ENCODE peak calls at places on chromosomes 13 and 19, in six cellular contexts. B, I, P, J, Q and C are unnamed samples.

GRCh38 chr19:13583114-13583513 is 76.8 kb upstream of the CACNA1A start:
- DNase-seq in I (no peak), Q (no peak), P (no peak), B (no peak), J (no peak), C (no peak)

GRCh38 chr13:93686399-93686798 is 459.8 kb downstream of the GPC6 start:
- DNase-seq in B (no peak), I (no peak), Q (no peak), P (no peak), J (no peak), C (no peak)

GRCh38 chr13:109985871-109986270 is 199.5 kb upstream of the IRS2 start:
- DNase-seq in P (no peak), I (no peak), B (no peak), J (no peak), Q (no peak), C (no peak)

GRCh38 chr13:30159446-30159839 is 147.9 kb downstream of the KATNAL1 start:
- DNase-seq in Q (no peak), B (no peak), P (no peak), I (peak; percentile 33), J (no peak), C (no peak)

GRCh38 chr13:110824901-110825300 is 90.0 kb downstream of the ANKRD10 start:
- DNase-seq in B (no peak), Q (no peak), I (no peak), J (no peak), P (no peak), C (no peak)

GRCh38 chr19:48975947-48976847 is 11.1 kb downstream of the FTL start:
- DNase-seq in B (no peak), Q (peak; percentile 58), J (no peak), I (no peak), P (no peak), C (no peak)

GRCh38 chr13:26255717-26256277 is 1.9 kb downstream of the CDK8 start:
- DNase-seq in J (no peak), I (no peak), Q (no peak), B (no peak), P (peak; percentile 1), C (no peak)

GRCh38 chr13:94329754-94330551 is 149.5 kb downstream of the DCT start:
- DNase-seq in P (peak; percentile 48), B (no peak), I (peak; percentile 73), Q (no peak), J (no peak), C (no peak)

GRCh38 chr19:13830761-13831481 is 35.7 kb downstream of the ZSWIM4 start:
- DNase-seq in I (no peak), P (peak; percentile 56), B (no peak), Q (no peak), J (no peak), C (no peak)

GRCh38 chr13:89950225-89950624 is 1397.3 kb upstream of the MIR17HG start:
- DNase-seq in I (no peak), Q (no peak), J (no peak), P (no peak), B (no peak), C (no peak)

GRCh38 chr19:52200044-52200443 is 10.2 kb downstream of the PPP2R1A start:
- DNase-seq in B (no peak), I (peak; percentile 76), J (peak; percentile 66), Q (no peak), P (no peak), C (no peak)

GRCh38 chr13:43273362-43273761 is 250.0 kb downstream of the DNAJC15 start:
- DNase-seq in I (no peak), P (no peak), J (no peak), B (no peak), Q (no peak), C (no peak)

GRCh38 chr19:42919757-42920079 is 2.0 kb upstream of the PSG6 start:
- DNase-seq in I (no peak), J (no peak), P (peak; percentile 41), B (no peak), Q (no peak), C (no peak)
- H3K4me3 ChIP-seq in I (no peak overlapping the region), J (no peak overlapping the region), P (no peak overlapping the region), B (no peak overlapping the region), Q (no peak overlapping the region), C (no peak overlapping the region)

DNA sequence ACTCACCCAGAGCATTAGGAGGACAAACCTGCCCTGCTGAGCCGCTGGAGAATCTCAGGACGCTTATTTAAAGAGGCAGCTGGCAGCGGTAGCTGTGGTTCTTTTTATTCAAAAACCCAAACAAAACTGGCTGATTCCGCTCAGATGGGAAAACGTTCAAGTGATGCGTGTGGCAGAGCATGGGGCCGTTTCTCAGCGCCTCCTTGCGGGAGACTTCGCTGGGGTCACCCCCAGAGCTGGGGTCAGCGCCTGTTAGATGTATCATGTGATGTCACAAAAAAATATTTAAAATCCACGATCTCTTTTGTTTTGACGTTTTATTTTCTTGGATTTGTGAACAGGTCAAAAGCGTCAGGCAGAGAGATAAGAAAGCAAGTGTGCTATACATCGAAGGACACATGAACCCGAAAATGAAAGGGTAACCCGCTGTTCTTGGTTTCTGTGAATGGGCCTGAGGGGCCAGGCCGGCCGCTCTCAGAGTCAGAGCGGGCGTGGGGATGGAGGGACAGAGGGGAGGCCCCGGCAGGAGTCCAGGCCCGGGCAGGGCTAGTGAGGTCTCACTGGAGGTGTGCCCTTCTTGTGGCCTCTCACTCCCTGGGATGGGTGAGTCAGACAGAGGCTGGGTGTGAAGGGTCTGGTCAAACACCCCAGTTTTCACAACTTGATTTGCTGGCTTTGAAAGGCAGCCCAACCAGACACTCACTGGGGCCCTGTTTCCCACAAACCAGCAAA is 17.6 kb upstream of the NDUFS7 start:
- DNase-seq in J (no peak), Q (no peak), B (no peak), I (no peak), P (no peak), C (no peak)
- H3K4me1 ChIP-seq in J (peaks cover under 1% of the 10 kb centered on the region), Q (peaks cover 17% of the 10 kb centered on the region), B (peaks cover 21% of the 10 kb centered on the region), I (peaks cover 16% of the 10 kb centered on the region), P (peaks cover 9% of the 10 kb centered on the region), C (peaks cover 28% of the 10 kb centered on the region)

GRCh38 chr19:7435602-7436001 is 53.2 kb downstream of the PEX11G start:
- DNase-seq in B (no peak), Q (no peak), I (no peak), P (no peak), J (no peak), C (no peak)
- H3K27ac ChIP-seq in B (no peak overlapping the region), Q (no peak overlapping the region), I (no peak overlapping the region), P (no peak overlapping the region), J (no peak overlapping the region), C (no peak overlapping the region)

DNA sequence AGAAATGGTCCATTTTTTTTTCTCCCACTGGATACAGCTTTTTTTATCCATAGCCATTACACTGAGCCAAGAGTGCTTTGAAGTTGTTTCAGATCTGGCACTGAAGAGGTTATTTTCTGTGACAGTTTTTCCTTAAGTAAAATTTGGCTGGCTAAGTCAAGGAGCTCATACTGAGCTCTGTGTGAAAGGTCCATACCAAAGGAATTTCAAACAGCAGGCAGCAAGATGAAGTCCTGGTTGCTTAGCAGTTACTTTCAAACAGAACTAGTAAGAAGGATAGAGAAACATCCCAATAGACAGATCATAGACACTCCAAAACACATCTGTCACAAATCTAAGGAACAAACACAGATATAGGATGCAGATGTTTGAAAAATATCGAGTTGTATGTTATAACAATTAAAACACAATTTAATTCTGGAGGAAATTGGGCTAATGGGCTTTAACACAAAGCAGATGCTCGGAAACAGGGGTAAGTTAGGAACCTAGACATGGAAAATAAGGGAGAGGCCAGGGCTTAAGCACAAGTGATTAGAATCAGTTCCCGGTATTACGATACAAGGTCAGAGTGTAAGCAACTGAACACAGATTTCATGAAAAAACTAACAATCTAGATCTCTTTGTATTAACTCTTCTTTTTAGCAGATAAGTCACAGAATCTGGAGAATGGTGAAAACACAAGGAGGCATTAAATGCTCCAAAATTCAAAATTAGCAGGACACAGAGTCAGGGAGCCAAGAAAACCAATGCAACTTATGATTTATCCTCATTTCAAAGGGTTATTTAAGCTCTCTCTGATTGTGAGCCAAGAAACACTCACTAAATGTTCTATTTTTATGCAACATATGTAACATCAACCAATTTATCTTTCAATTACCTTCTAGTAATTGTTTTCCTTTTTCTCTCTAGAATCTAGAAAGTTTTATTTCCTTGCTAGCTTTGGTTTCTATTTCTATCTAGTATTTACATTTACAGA is 1992.9 kb upstream of the PCDH20 start:
- DNase-seq in I (no peak), P (no peak), B (no peak), J (no peak), Q (no peak), C (no peak)
- H3K4me3 ChIP-seq in I (no peak overlapping the region), P (no peak overlapping the region), B (no peak overlapping the region), J (no peak overlapping the region), Q (no peak overlapping the region), C (no peak overlapping the region)

DNA sequence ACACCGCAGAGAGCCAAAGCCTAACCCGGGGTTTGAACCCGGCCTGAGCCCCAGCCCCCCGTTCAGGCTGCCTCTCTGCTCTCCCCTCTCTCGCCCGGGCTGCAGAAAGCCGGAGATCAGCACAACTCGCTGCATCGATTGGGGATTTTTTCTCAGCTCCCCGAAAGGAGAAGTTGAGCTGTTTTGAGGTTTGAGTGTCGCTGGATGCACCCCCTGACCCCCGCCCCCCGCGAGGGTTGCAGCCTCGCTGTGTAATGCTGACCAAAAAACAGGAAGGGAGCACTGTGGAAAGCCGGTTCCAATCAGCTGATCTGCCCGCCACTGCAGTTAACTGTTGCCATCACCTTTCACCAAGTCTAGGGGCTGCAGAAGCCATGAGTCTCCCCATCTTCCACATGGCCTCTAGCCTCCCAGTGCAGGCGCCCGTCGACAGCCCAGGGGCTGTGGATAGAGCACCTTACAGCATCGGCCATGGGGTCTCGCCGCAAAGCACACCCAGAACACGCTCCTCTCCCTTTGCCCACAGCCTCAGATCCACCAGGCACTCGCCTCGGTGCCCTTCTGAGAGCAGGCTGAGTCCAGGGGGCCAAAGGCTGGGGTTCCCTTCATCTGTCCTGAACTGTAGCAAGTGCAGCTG is 34.5 kb downstream of the MYO9B start:
- DNase-seq in J (peak; percentile 76), B (peak; percentile 90), P (no peak), Q (no peak), I (peak; percentile 84), C (peak; percentile 86)
- H3K4me1 ChIP-seq in J (peaks cover 10% of the 10 kb centered on the region), B (peaks cover 22% of the 10 kb centered on the region), P (peaks cover 24% of the 10 kb centered on the region), Q (no peaks in the 10 kb centered on the region), I (peaks cover 69% of the 10 kb centered on the region), C (peaks cover 69% of the 10 kb centered on the region)

GRCh38 chr13:65188691-65189090 is 2041.4 kb downstream of the PCDH9 start:
- DNase-seq in I (no peak), Q (no peak), J (no peak), B (no peak), P (no peak), C (no peak)
- H3K27ac ChIP-seq in I (no peak overlapping the region), Q (no peak overlapping the region), J (no peak overlapping the region), B (no peak overlapping the region), P (no peak overlapping the region), C (no peak overlapping the region)